ENCODE peak calls at places on chromosome 7, in ten cellular contexts. One of them, this sample, is unnamed.

GRCh38 chr7:130351664-130352015 is 7.0 kb downstream of the CPA5 start:
- DNase-seq in lower leg skin: no peak
- DNase-seq in HCT116: no peak
- DNase-seq in tibial artery: no peak
- DNase-seq in ovary: peak
- DNase-seq in retinal pigment epithelial cell: no peak
- DNase-seq in ascending aorta: no peak
- DNase-seq in lower lobe of right lung: no peak
- DNase-seq in mucosa of descending colon: no peak
- DNase-seq in endodermal cell: no peak
- DNase-seq in this sample: no peak

GRCh38 chr7:33903770-33904679 is 1.3 kb upstream of the BMPER start:
- DNase-seq in lower leg skin: no peak
- DNase-seq in HCT116: no peak
- DNase-seq in ovary: peak
- DNase-seq in lower lobe of right lung: peak
- DNase-seq in ascending aorta: peak
- DNase-seq in endodermal cell: peak
- DNase-seq in tibial artery: peak
- DNase-seq in retinal pigment epithelial cell: no peak
- DNase-seq in mucosa of descending colon: peak
- DNase-seq in this sample: peak

GRCh38 chr7:30796105-30796869 is 25.1 kb downstream of the MINDY4 start:
- DNase-seq in mucosa of descending colon: no peak
- DNase-seq in endodermal cell: no peak
- DNase-seq in HCT116: no peak
- DNase-seq in tibial artery: no peak
- DNase-seq in lower lobe of right lung: no peak
- DNase-seq in lower leg skin: no peak
- DNase-seq in ascending aorta: no peak
- DNase-seq in retinal pigment epithelial cell: no peak
- DNase-seq in ovary: no peak
- DNase-seq in this sample: peak

GRCh38 chr7:82051641-82052040 is 281.8 kb upstream of the HGF start:
- DNase-seq in ovary: no peak
- DNase-seq in tibial artery: no peak
- DNase-seq in HCT116: no peak
- DNase-seq in ascending aorta: no peak
- DNase-seq in lower lobe of right lung: no peak
- DNase-seq in mucosa of descending colon: no peak
- DNase-seq in lower leg skin: no peak
- DNase-seq in retinal pigment epithelial cell: no peak
- DNase-seq in endodermal cell: no peak
- DNase-seq in this sample: no peak

GRCh38 chr7:32501522-32501921 is 6.2 kb downstream of the AVL9 start:
- DNase-seq in retinal pigment epithelial cell: no peak
- DNase-seq in ovary: no peak
- DNase-seq in lower lobe of right lung: no peak
- DNase-seq in tibial artery: no peak
- DNase-seq in ascending aorta: no peak
- DNase-seq in lower leg skin: no peak
- DNase-seq in mucosa of descending colon: no peak
- DNase-seq in HCT116: peak
- DNase-seq in endodermal cell: no peak
- DNase-seq in this sample: peak

GRCh38 chr7:8259586-8260222 is 2.3 kb downstream of the ICA1 start:
- DNase-seq in mucosa of descending colon: no peak
- DNase-seq in tibial artery: no peak
- DNase-seq in endodermal cell: no peak
- DNase-seq in ascending aorta: no peak
- DNase-seq in ovary: no peak
- DNase-seq in lower leg skin: no peak
- DNase-seq in retinal pigment epithelial cell: no peak
- DNase-seq in lower lobe of right lung: no peak
- DNase-seq in HCT116: no peak
- DNase-seq in this sample: no peak

GRCh38 chr7:16657656-16658279 is 11.8 kb downstream of the BZW2 start:
- DNase-seq in ovary: no peak
- DNase-seq in HCT116: no peak
- DNase-seq in ascending aorta: no peak
- DNase-seq in retinal pigment epithelial cell: no peak
- DNase-seq in mucosa of descending colon: no peak
- DNase-seq in tibial artery: no peak
- DNase-seq in lower lobe of right lung: no peak
- DNase-seq in lower leg skin: no peak
- DNase-seq in endodermal cell: peak
- DNase-seq in this sample: peak

GRCh38 chr7:28005848-28006233 is 174.8 kb downstream of the JAZF1 start:
- DNase-seq in mucosa of descending colon: no peak
- DNase-seq in ovary: no peak
- DNase-seq in ascending aorta: no peak
- DNase-seq in lower leg skin: no peak
- DNase-seq in retinal pigment epithelial cell: no peak
- DNase-seq in lower lobe of right lung: no peak
- DNase-seq in HCT116: no peak
- DNase-seq in endodermal cell: no peak
- DNase-seq in tibial artery: no peak
- DNase-seq in this sample: no peak

GRCh38 chr7:54615-55014 is 137.8 kb upstream of the FAM20C start:
- DNase-seq in ovary: no peak
- DNase-seq in mucosa of descending colon: no peak
- DNase-seq in retinal pigment epithelial cell: no peak
- DNase-seq in ascending aorta: peak
- DNase-seq in tibial artery: no peak
- DNase-seq in lower leg skin: no peak
- DNase-seq in lower lobe of right lung: peak
- DNase-seq in endodermal cell: peak
- DNase-seq in HCT116: no peak
- DNase-seq in this sample: no peak

GRCh38 chr7:128932862-128933821 is 4.6 kb upstream of the IRF5 start:
- DNase-seq in ovary: no peak
- DNase-seq in lower leg skin: peak
- DNase-seq in ascending aorta: no peak
- DNase-seq in retinal pigment epithelial cell: no peak
- DNase-seq in tibial artery: peak
- DNase-seq in lower lobe of right lung: no peak
- DNase-seq in endodermal cell: peak
- DNase-seq in mucosa of descending colon: peak
- DNase-seq in HCT116: no peak
- DNase-seq in this sample: no peak

GRCh38 chr7:103851357-103851756 is 138.1 kb downstream of the RELN start:
- DNase-seq in lower lobe of right lung: no peak
- DNase-seq in endodermal cell: peak
- DNase-seq in HCT116: no peak
- DNase-seq in tibial artery: no peak
- DNase-seq in ovary: no peak
- DNase-seq in retinal pigment epithelial cell: peak
- DNase-seq in lower leg skin: no peak
- DNase-seq in ascending aorta: no peak
- DNase-seq in mucosa of descending colon: no peak
- DNase-seq in this sample: peak

DNA sequence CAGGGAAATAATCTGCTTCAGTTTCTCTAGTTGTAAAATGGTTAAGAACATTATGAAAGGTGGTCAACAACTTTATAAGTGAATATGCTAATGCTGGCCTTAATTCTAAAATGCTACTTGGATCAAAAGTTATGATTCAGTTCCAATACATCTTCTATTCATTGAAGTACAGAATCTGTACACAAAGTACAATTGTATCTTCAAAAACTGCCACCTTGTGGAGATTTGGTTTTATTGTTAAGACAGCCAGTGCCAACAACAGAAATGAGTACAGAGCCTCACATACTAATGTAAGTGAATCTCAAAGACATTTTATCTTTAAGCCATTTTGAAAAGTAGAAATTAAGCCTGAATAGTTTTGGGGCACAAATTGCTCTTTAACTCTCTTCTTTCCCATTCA is 194.0 kb downstream of the CFTR start:
- DNase-seq in endodermal cell: no peak
- DNase-seq in tibial artery: no peak
- DNase-seq in mucosa of descending colon: no peak
- DNase-seq in ovary: no peak
- DNase-seq in retinal pigment epithelial cell: no peak
- DNase-seq in lower lobe of right lung: no peak
- DNase-seq in HCT116: peak
- DNase-seq in lower leg skin: no peak
- DNase-seq in ascending aorta: no peak
- DNase-seq in this sample: peak
- TF ChIP-seq CTCF in endodermal cell: peak
- TF ChIP-seq CTCF in tibial artery: no peak
- TF ChIP-seq CTCF in mucosa of descending colon: no peak
- TF ChIP-seq CTCF in ovary: no peak
- TF ChIP-seq CTCF in retinal pigment epithelial cell: peak
- TF ChIP-seq CTCF in lower lobe of right lung: peak
- TF ChIP-seq CTCF in HCT116: peak
- TF ChIP-seq CTCF in lower leg skin: no peak
- TF ChIP-seq CTCF in ascending aorta: no peak
- TF ChIP-seq CTCF in this sample: peak

DNA sequence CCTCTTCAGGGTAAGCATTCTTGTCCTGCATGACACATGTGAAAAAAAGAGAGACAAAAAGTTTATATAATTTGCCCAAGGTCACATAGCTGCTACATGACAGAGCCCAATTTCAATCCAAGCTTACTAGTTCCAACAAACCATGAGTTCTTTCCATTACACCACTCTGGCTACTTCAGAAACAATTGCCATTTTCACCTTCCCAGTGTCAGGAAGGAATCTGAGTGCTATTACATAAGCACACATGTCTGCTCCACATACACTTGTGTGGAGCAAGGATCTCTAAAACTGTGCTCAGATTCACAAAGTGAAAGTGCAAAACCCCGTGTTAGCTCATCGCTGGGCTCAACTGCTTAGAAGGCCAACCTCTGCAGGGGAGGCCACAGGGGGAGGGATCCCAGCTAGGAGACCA is 356.2 kb upstream of the NFE2L3 start:
- DNase-seq in endodermal cell: no peak
- DNase-seq in ovary: peak
- DNase-seq in retinal pigment epithelial cell: no peak
- DNase-seq in lower leg skin: no peak
- DNase-seq in mucosa of descending colon: no peak
- DNase-seq in HCT116: no peak
- DNase-seq in tibial artery: no peak
- DNase-seq in ascending aorta: no peak
- DNase-seq in lower lobe of right lung: no peak
- DNase-seq in this sample: peak
- H3K4me3 ChIP-seq in endodermal cell: no peak
- H3K4me3 ChIP-seq in ovary: no peak
- H3K4me3 ChIP-seq in retinal pigment epithelial cell: no peak
- H3K4me3 ChIP-seq in lower leg skin: no peak
- H3K4me3 ChIP-seq in mucosa of descending colon: no peak
- H3K4me3 ChIP-seq in HCT116: no peak
- H3K4me3 ChIP-seq in tibial artery: peak
- H3K4me3 ChIP-seq in ascending aorta: peak
- H3K4me3 ChIP-seq in lower lobe of right lung: no peak
- H3K4me3 ChIP-seq in this sample: no peak

GRCh38 chr7:139358541-139359365 is 941 bp upstream of the LUC7L2 start:
- DNase-seq in mucosa of descending colon: peak
- DNase-seq in HCT116: peak
- DNase-seq in lower leg skin: no peak
- DNase-seq in endodermal cell: no peak
- DNase-seq in ovary: no peak
- DNase-seq in retinal pigment epithelial cell: peak
- DNase-seq in ascending aorta: no peak
- DNase-seq in tibial artery: no peak
- DNase-seq in lower lobe of right lung: peak
- DNase-seq in this sample: peak

GRCh38 chr7:139360210-139360947 is 685 bp downstream of the LUC7L2 start:
- DNase-seq in lower lobe of right lung: peak
- DNase-seq in ovary: peak
- DNase-seq in HCT116: peak
- DNase-seq in lower leg skin: peak
- DNase-seq in retinal pigment epithelial cell: peak
- DNase-seq in tibial artery: peak
- DNase-seq in mucosa of descending colon: peak
- DNase-seq in endodermal cell: peak
- DNase-seq in ascending aorta: peak
- DNase-seq in this sample: peak

GRCh38 chr7:139360948-139361307 is 1.2 kb downstream of the LUC7L2 start:
- DNase-seq in ovary: no peak
- DNase-seq in HCT116: no peak
- DNase-seq in ascending aorta: no peak
- DNase-seq in endodermal cell: no peak
- DNase-seq in lower lobe of right lung: no peak
- DNase-seq in tibial artery: no peak
- DNase-seq in retinal pigment epithelial cell: no peak
- DNase-seq in lower leg skin: no peak
- DNase-seq in mucosa of descending colon: no peak
- DNase-seq in this sample: no peak

GRCh38 chr7:139361523-139361922 is 1.8 kb downstream of the LUC7L2 start:
- DNase-seq in ovary: no peak
- DNase-seq in ascending aorta: no peak
- DNase-seq in retinal pigment epithelial cell: no peak
- DNase-seq in lower leg skin: no peak
- DNase-seq in endodermal cell: no peak
- DNase-seq in HCT116: no peak
- DNase-seq in lower lobe of right lung: no peak
- DNase-seq in tibial artery: no peak
- DNase-seq in mucosa of descending colon: no peak
- DNase-seq in this sample: no peak

GRCh38 chr7:139359366-139360209 is at the start of gene LUC7L2:
- DNase-seq in lower lobe of right lung: peak
- DNase-seq in tibial artery: peak
- DNase-seq in ascending aorta: peak
- DNase-seq in lower leg skin: peak
- DNase-seq in HCT116: peak
- DNase-seq in endodermal cell: peak
- DNase-seq in mucosa of descending colon: peak
- DNase-seq in retinal pigment epithelial cell: peak
- DNase-seq in ovary: peak
- DNase-seq in this sample: peak
- TF ChIP-seq CTCF in lower lobe of right lung: no peak
- TF ChIP-seq CTCF in tibial artery: no peak
- TF ChIP-seq CTCF in ascending aorta: peak
- TF ChIP-seq CTCF in lower leg skin: no peak
- TF ChIP-seq CTCF in HCT116: no peak
- TF ChIP-seq CTCF in endodermal cell: no peak
- TF ChIP-seq CTCF in mucosa of descending colon: no peak
- TF ChIP-seq CTCF in retinal pigment epithelial cell: no peak
- TF ChIP-seq CTCF in ovary: no peak
- TF ChIP-seq CTCF in this sample: no peak

DNA sequence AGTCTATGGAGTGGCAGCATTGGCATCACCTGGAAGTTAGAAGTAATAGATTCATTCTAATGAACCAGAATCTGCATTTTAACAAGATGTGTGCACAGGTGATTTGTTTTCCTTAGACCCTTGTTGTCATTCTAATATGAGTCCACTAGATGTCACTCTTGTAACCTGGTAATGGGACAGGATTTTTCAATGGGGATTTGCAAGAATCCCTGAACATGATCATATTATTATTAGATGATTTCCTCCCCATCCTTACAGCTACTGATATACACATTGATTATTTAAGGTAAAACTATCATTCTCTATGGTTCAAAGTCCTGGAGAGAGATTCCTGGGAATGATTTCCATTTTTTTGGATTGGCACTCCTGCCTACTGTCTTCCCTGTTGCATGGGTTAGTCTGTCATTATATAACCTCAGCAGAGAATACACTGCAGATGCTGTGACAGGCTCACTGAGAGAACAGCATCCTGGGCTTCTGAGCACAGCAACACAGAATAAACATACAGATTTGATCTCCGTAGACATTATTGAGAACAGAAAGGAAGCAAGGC is 194.9 kb downstream of the SUGCT start:
- DNase-seq in mucosa of descending colon: no peak
- DNase-seq in HCT116: peak
- DNase-seq in tibial artery: no peak
- DNase-seq in lower lobe of right lung: no peak
- DNase-seq in ovary: no peak
- DNase-seq in ascending aorta: no peak
- DNase-seq in endodermal cell: no peak
- DNase-seq in lower leg skin: no peak
- DNase-seq in retinal pigment epithelial cell: peak
- DNase-seq in this sample: peak
- H3K4me3 ChIP-seq in mucosa of descending colon: no peak
- H3K4me3 ChIP-seq in HCT116: no peak
- H3K4me3 ChIP-seq in tibial artery: no peak
- H3K4me3 ChIP-seq in lower lobe of right lung: no peak
- H3K4me3 ChIP-seq in ovary: no peak
- H3K4me3 ChIP-seq in ascending aorta: no peak
- H3K4me3 ChIP-seq in endodermal cell: no peak
- H3K4me3 ChIP-seq in lower leg skin: no peak
- H3K4me3 ChIP-seq in retinal pigment epithelial cell: no peak
- H3K4me3 ChIP-seq in this sample: no peak